ENCODE peak calls at places on chromosomes 6 and 20, in six cellular contexts. I is keratinocyte, O is mesendoderm, J is OCI-LY7, Q is MM.1S, F is PC-9. K is an unnamed sample. For H3K79me2 and H3K36me3, the result is how much of the 10 kb centered on the place peaks cover.

GRCh38 chr6:115733426-115733825 is 327.3 kb downstream of the FRK start:
- DNase-seq in I (no peak), O (no peak), J (no peak), Q (no peak), F (no peak), K (no peak)

GRCh38 chr6:41940759-41941279 is 789 bp downstream of the CCND3 start:
- DNase-seq in I (no peak), O (peak), J (peak), Q (no peak), F (peak), K (peak)

GRCh38 chr20:57440678-57441509 is 49.7 kb downstream of the RBM38 start:
- DNase-seq in I (no peak), O (peak), J (no peak), Q (no peak), F (no peak), K (peak)

GRCh38 chr6:3484240-3484639 is 27.4 kb upstream of the SLC22A23 start:
- DNase-seq in I (no peak), O (peak), J (no peak), Q (no peak), F (peak), K (no peak)

GRCh38 chr6:131013495-131013894 is 49.5 kb downstream of the EPB41L2 start:
- DNase-seq in I (no peak), O (no peak), J (no peak), Q (no peak), F (no peak), K (no peak)

GRCh38 chr20:59013959-59014608 is 5.1 kb upstream of the TUBB1 start:
- DNase-seq in I (no peak), O (no peak), J (no peak), Q (no peak), F (no peak), K (no peak)

GRCh38 chr6:68876792-68877493 is 241.9 kb downstream of the ADGRB3 start:
- DNase-seq in I (no peak), O (peak), J (peak), Q (peak), F (no peak), K (peak)

GRCh38 chr6:169248521-169248971 is 5.1 kb downstream of the THBS2 start:
- DNase-seq in I (no peak), O (no peak), J (no peak), Q (no peak), F (no peak), K (no peak)

GRCh38 chr6:109799664-109800063 is 108.6 kb downstream of the FIG4 start:
- DNase-seq in I (no peak), O (no peak), J (no peak), Q (no peak), F (peak), K (no peak)

GRCh38 chr20:62929051-62929538 is 2.8 kb upstream of the DIDO1 start:
- DNase-seq in I (no peak), O (peak), J (no peak), Q (no peak), F (peak), K (peak)

GRCh38 chr6:169654590-169655391 is 47.0 kb downstream of the WDR27 start:
- DNase-seq in I (no peak), O (no peak), J (peak), Q (no peak), F (no peak), K (no peak)

GRCh38 chr6:82298012-82298411 is 50.5 kb upstream of the IBTK start:
- DNase-seq in I (peak), O (peak), J (no peak), Q (no peak), F (peak), K (peak)

GRCh38 chr6:21149460-21149859 is 444.1 kb upstream of the SOX4 start:
- DNase-seq in I (no peak), O (peak), J (no peak), Q (no peak), F (no peak), K (no peak)

GRCh38 chr20:12928755-12929401 is 79.9 kb upstream of the SPTLC3 start:
- DNase-seq in I (no peak), O (no peak), J (no peak), Q (no peak), F (peak), K (no peak)

GRCh38 chr6:16286151-16286522 is 47.8 kb downstream of the GMPR start:
- DNase-seq in I (no peak), O (peak), J (peak), Q (peak), F (peak), K (peak)

GRCh38 chr20:37711987-37712961 is 18.4 kb downstream of the CTNNBL1 start:
- DNase-seq in I (no peak), O (peak), J (no peak), Q (no peak), F (no peak), K (no peak)
- H3K79me2 ChIP-seq in I (under half), O (under half), J (under half), Q (half or more), F (half or more), K (half or more)

GRCh38 chr20:38514185-38514584 is 41.5 kb downstream of the RALGAPB start:
- DNase-seq in I (no peak), O (no peak), J (no peak), Q (no peak), F (no peak), K (no peak)
- H3K36me3 ChIP-seq in I (under half), O (under half), J (half or more), Q (under half), F (under half), K (under half)

GRCh38 chr6:112241820-112242443 is 12.4 kb downstream of the LAMA4 start:
- DNase-seq in I (no peak), O (no peak), J (no peak), Q (no peak), F (no peak), K (no peak)
- H3K79me2 ChIP-seq in I (under half), O (under half), J (under half), Q (under half), F (half or more), K (under half)

DNA sequence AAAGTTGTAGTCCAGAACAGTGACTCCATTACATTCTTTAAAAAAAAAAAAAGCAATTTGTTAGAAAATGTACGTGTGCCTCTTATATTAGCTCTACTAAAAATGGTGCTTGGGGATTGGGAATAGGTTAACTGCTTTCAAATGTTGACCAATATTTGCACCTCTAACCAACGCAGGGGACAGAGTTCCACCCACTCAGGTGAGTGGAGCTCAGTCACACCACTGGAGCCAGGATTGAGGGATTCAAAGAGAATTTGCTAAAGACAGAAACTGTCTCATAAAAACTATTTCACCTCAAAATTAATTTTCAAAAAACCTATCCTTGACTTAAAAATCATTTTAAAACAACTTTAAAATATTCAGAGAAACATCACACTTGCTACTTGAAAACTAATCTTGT is 88.8 kb downstream of the PDE10A start:
- DNase-seq in I (no peak), O (no peak), J (no peak), Q (no peak), F (no peak), K (no peak)
- H3K36me3 ChIP-seq in I (under half), O (under half), J (under half), Q (under half), F (under half), K (under half)

GRCh38 chr6:52104979-52105378 is 17.6 kb upstream of the PKHD1 start:
- DNase-seq in I (no peak), O (no peak), J (no peak), Q (no peak), F (no peak), K (no peak)
- H3K79me2 ChIP-seq in I (under half), O (under half), J (under half), Q (under half), F (under half), K (under half)

DNA sequence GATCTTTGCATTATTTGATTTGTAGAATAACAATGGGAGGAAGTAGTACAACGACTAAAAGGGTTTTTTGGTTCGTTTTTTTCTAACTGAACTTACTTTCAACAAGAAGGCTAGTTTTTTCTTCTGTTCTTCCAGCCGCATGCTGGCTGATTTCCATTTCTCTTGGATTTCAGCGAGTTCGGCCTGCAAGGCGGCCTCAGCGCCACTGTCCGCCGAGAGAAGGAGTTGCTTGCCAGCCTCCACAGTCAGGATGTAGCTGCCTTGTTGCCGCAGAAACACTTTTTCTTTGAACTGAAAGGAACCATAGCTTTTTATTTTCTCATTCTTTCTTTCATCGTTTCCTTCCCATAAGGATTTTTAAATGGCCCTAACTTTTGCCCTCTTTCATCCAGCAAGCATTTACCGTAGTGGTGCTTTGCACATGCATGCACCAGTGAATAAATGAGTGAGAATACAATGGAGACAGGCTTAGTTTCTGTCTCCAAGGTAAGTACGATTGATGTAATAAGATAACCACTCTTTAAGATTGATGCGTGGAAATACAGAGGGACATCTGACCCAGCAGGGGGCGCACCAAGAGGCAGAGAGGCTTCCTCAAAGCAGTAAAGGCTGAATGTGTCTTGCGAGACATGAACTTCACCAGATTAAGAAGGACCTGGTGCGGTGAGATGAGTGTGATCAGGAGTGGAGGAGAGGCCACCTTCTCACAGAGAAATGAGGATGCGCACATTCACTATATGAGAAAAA is 398.8 kb downstream of the ESR1 start:
- DNase-seq in I (no peak), O (peak), J (peak), Q (no peak), F (no peak), K (peak)
- H3K36me3 ChIP-seq in I (under half), O (under half), J (half or more), Q (under half), F (under half), K (under half)

GRCh38 chr6:149357726-149358538 is 40.4 kb downstream of the TAB2 start:
- DNase-seq in I (no peak), O (no peak), J (no peak), Q (no peak), F (no peak), K (no peak)
- H3K79me2 ChIP-seq in I (half or more), O (under half), J (half or more), Q (half or more), F (half or more), K (half or more)

GRCh38 chr20:23254505-23254904 is 96.1 kb upstream of the NXT1 start:
- DNase-seq in I (no peak), O (no peak), J (no peak), Q (no peak), F (no peak), K (no peak)

GRCh38 chr20:23253524-23253923 is 97.1 kb upstream of the NXT1 start:
- DNase-seq in I (no peak), O (no peak), J (no peak), Q (no peak), F (no peak), K (no peak)

GRCh38 chr20:23254034-23254433 is 96.6 kb upstream of the NXT1 start:
- DNase-seq in I (no peak), O (no peak), J (no peak), Q (no peak), F (no peak), K (no peak)

GRCh38 chr20:23255658-23256385 is 94.8 kb upstream of the NXT1 start:
- DNase-seq in I (no peak), O (no peak), J (no peak), Q (no peak), F (no peak), K (no peak)

GRCh38 chr20:23255106-23255505 is 95.5 kb upstream of the NXT1 start:
- DNase-seq in I (no peak), O (no peak), J (no peak), Q (no peak), F (no peak), K (no peak)
- H3K36me3 ChIP-seq in I (under half), O (under half), J (under half), Q (under half), F (under half), K (under half)

GRCh38 chr6:135046912-135047311 is 7.7 kb downstream of the HBS1L start:
- DNase-seq in I (no peak), O (no peak), J (no peak), Q (peak), F (no peak), K (no peak)

GRCh38 chr6:135043854-135044253 is 10.8 kb downstream of the HBS1L start:
- DNase-seq in I (no peak), O (no peak), J (no peak), Q (no peak), F (no peak), K (no peak)

GRCh38 chr6:135043364-135043763 is 11.3 kb downstream of the HBS1L start:
- DNase-seq in I (no peak), O (no peak), J (no peak), Q (no peak), F (no peak), K (no peak)

GRCh38 chr6:135047324-135047723 is 7.3 kb downstream of the HBS1L start:
- DNase-seq in I (no peak), O (no peak), J (no peak), Q (no peak), F (no peak), K (no peak)

DNA sequence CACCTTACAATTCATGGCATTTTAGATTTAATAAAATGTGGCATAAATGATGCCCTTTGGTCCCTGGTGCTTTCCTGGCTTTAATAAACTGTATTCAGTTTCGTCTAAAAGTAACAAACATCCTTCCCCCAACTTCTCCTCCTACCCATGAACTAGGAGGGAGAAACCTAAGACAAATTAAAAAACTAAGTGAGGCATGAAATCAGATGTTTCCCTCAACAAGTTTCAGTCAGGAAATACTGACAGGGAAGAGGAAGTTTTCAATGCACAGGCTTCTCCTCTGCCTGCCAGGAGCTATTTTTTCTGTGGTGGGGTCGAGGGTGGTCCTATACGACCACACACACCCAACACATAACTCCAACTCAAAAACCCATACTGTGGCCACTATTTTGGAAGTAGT is 10.0 kb downstream of the HBS1L start:
- DNase-seq in I (no peak), O (no peak), J (peak), Q (no peak), F (no peak), K (no peak)
- H3K79me2 ChIP-seq in I (half or more), O (under half), J (half or more), Q (half or more), F (half or more), K (half or more)

GRCh38 chr20:41145821-41146620 is 8.7 kb downstream of the PLCG1 start:
- DNase-seq in I (no peak), O (no peak), J (peak), Q (no peak), F (no peak), K (no peak)
- H3K36me3 ChIP-seq in I (under half), O (under half), J (under half), Q (under half), F (under half), K (under half)

K was measured in hepatocyte.